ENCODE peak calls at places on chromosomes 6 and 20, in four cellular contexts. C is ascending aorta, B is posterior cingulate gyrus, A is progenitor cell of endocrine pancreas. X is an unnamed sample.

GRCh38 chr20:62644802-62645496 is 2.6 kb downstream of the SLCO4A1 start:
- DNase-seq in C (no peak), B (no peak), A (no peak), X (no peak)

GRCh38 chr20:8267009-8267408 is 134.9 kb downstream of the PLCB1 start:
- DNase-seq in C (no peak), B (no peak), A (no peak), X (no peak)

GRCh38 chr6:157269261-157269794 is 54.0 kb downstream of the TMEM242 start:
- DNase-seq in C (no peak), B (no peak), A (no peak), X (no peak)

GRCh38 chr6:160163912-160164311 is 42.3 kb downstream of the SLC22A1 start:
- DNase-seq in C (no peak), B (no peak), A (no peak), X (no peak)

GRCh38 chr6:43848992-43849391 is 79.0 kb downstream of the VEGFA start:
- DNase-seq in C (no peak), B (no peak), A (no peak), X (no peak)

GRCh38 chr6:119814609-119815400 is 465.2 kb upstream of the MAN1A1 start:
- DNase-seq in C (no peak), B (no peak), A (no peak), X (no peak)

GRCh38 chr6:11064836-11065235 is 20.7 kb upstream of the ELOVL2 start:
- DNase-seq in C (no peak), B (no peak), A (no peak), X (no peak)

GRCh38 chr6:170034294-170034693 is 256.6 kb downstream of the DLL1 start:
- DNase-seq in C (no peak), B (no peak), A (no peak), X (no peak)

GRCh38 chr6:99241905-99242534 is 107.5 kb downstream of the FAXC start:
- DNase-seq in C (no peak), B (no peak), A (no peak), X (peak)